ENCODE peak calls at places on chromosomes 6 and 20, in four cellular contexts. B is heart right ventricle; F is IMR-90; E is CD8-positive, alpha-beta memory T cell. S is an unnamed sample.

GRCh38 chr6:125367036-125367782 is 65.4 kb upstream of the HDDC2 start:
- DNase-seq in F (no peak), B (no peak), E (no peak), S (no peak)

GRCh38 chr6:3413612-3414011 is 43.2 kb downstream of the SLC22A23 start:
- DNase-seq in E (no peak), F (no peak), B (no peak), S (no peak)

GRCh38 chr6:139371421-139372253 is 2.8 kb downstream of the CITED2 start:
- DNase-seq in B (no peak), E (no peak), F (peak; percentile 50), S (no peak)

GRCh38 chr20:25149986-25150385 is 45.5 kb upstream of the ENTPD6 start:
- DNase-seq in F (no peak), E (no peak), B (no peak), S (no peak)

GRCh38 chr20:61753196-61753942 is 312.3 kb downstream of the TAF4 start:
- DNase-seq in B (no peak), E (no peak), F (peak; percentile 55), S (peak; percentile 5)

GRCh38 chr20:36866681-36867485 is 9.1 kb upstream of the TLDC2 start:
- DNase-seq in F (peak; percentile 64), E (no peak), B (no peak), S (no peak)

GRCh38 chr20:24779166-24779565 is 169.9 kb upstream of the CST7 start:
- DNase-seq in F (no peak), B (no peak), E (no peak), S (no peak)

GRCh38 chr20:24838551-24839530 is 110.2 kb upstream of the CST7 start:
- DNase-seq in F (peak; percentile 12), E (no peak), B (no peak), S (no peak)

GRCh38 chr6:79604583-79605037 is 26.5 kb upstream of the SH3BGRL2 start:
- DNase-seq in B (no peak), E (no peak), F (peak; percentile 63), S (no peak)

GRCh38 chr6:32460528-32460927 is 20.8 kb downstream of the HLA-DRA start:
- DNase-seq in F (no peak), B (no peak), E (no peak), S (no peak)

GRCh38 chr6:72559067-72559466 is 62.8 kb upstream of the KCNQ5 start:
- DNase-seq in F (no peak), B (no peak), E (no peak), S (no peak)

GRCh38 chr20:42506397-42506796 is 683.3 kb downstream of the PTPRT start:
- DNase-seq in E (no peak), F (no peak), B (no peak), S (no peak)

DNA sequence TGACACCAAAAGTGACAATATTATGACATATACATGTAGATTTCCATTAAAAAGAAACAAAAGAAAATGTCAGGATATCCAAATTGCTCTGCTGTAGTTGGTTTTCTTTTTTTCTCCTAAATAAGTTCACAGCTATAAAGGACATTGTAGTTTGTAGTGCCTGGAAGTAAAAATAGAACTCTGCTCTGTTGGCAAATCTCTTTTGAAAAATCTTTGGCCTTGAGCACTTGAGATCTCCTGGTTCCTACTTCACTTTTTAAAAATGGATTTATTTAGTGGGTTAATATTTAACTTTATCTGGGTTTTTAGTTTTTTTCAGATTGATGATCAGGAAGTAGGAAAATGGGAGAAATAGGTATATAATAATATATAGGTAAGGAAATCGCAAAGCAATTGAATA is 52.9 kb downstream of the AFDN start:
- DNase-seq in E (no peak), B (no peak), F (no peak), S (no peak)
- H3K36me3 ChIP-seq in E (no peaks in the 10 kb centered on the region), B (peaks cover 81% of the 10 kb centered on the region), F (peaks cover 4% of the 10 kb centered on the region), S (no peaks in the 10 kb centered on the region)

GRCh38 chr6:43146709-43147108 is 24.4 kb upstream of the SRF start:
- DNase-seq in B (no peak), F (no peak), E (no peak), S (no peak)
- H3K36me3 ChIP-seq in B (no peaks in the 10 kb centered on the region), F (peaks cover 45% of the 10 kb centered on the region), E (no peaks in the 10 kb centered on the region), S (peaks cover 4% of the 10 kb centered on the region)

GRCh38 chr20:34967421-34967820 is 11.8 kb downstream of the MYH7B start:
- DNase-seq in E (no peak), B (no peak), F (no peak), S (no peak)
- H3K36me3 ChIP-seq in E (no peaks in the 10 kb centered on the region), B (no peaks in the 10 kb centered on the region), F (no peaks in the 10 kb centered on the region), S (no peaks in the 10 kb centered on the region)

DNA sequence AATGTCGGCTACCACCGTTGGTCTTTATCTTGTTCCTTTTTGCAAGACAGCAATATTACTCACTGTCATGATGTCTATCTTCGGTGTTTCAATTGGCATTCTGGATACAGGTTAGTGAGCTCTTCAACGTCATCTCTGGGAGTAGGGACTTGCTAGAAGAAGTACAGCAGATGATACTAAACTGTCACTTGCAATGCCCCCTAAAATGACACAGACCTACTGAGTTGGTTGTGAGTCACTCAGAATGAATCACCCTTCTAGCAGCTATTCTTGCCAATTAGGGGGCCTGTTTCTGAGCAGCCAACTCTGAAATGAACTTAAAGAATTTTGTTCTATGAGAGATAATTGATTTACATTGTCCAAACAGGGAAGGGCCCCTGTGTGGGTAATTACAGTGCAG is 176.5 kb downstream of the SLC16A10 start:
- DNase-seq in E (no peak), F (peak; percentile 85), B (no peak), S (no peak)
- H3K36me3 ChIP-seq in E (peaks cover 12% of the 10 kb centered on the region), F (peaks cover 13% of the 10 kb centered on the region), B (peaks cover 41% of the 10 kb centered on the region), S (no peaks in the 10 kb centered on the region)

GRCh38 chr20:21338291-21338690 is 35.2 kb downstream of the XRN2 start:
- DNase-seq in E (no peak), B (no peak), F (no peak), S (no peak)

GRCh38 chr20:21339499-21339898 is 36.4 kb downstream of the XRN2 start:
- DNase-seq in F (peak; percentile 3), E (no peak), B (no peak), S (no peak)

GRCh38 chr20:21340991-21341722 is 38.0 kb downstream of the XRN2 start:
- DNase-seq in E (no peak), B (no peak), F (no peak), S (no peak)

DNA sequence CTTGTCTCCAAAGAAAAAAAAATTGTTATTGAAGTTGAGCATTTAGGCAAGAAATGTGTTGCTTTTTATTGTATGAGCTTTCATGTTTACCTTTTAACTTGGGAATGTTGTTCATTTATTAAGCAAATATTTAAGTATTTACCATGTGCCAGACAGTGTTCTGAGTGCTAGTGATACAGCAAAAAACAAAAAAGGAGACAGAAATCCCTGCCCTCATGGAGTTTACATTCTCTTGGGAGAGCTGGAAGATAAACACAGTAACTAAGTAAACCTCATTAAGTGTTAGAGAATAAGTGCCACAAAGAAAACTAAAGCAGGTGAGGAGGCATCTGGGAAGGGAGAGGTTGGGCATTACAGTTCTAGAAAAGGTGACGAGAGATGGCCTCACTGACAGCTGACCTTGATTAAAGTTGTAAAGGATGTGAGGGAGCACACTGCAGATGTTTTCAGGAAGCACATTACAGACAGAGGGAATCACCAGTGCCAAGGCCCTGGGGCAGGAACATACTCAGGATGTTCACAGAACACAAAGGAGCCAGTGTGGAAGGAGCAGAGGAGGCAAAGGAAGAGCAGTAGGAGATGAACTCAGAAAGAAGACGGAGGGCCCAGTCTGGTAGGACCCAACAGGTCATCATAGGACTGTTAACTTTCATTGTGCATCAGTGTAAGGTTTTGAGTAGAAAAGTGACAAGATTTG is 33.5 kb downstream of the XRN2 start:
- DNase-seq in B (no peak), F (no peak), E (no peak), S (no peak)
- H3K36me3 ChIP-seq in B (peaks cover 99% of the 10 kb centered on the region), F (peaks cover 47% of the 10 kb centered on the region), E (peaks cover 61% of the 10 kb centered on the region), S (peaks cover 5% of the 10 kb centered on the region)

S was measured in breast epithelium.